ENCODE peak calls at places on chromosomes 16 and 17, in eight cellular contexts. One of them, this sample, is unnamed.

GRCh38 chr17:8630227-8630801 is at the start of gene MYH10:
- DNase-seq in heart left ventricle: no peak
- DNase-seq in Panc1: no peak
- DNase-seq in K562: peak
- DNase-seq in colonic mucosa: no peak
- DNase-seq in effector memory CD4-positive, alpha-beta T cell: no peak
- DNase-seq in breast epithelium: no peak
- DNase-seq in A549: no peak
- DNase-seq in this sample: no peak

GRCh38 chr17:78143214-78144145 is 2.7 kb upstream of the C17orf99 start:
- DNase-seq in A549: no peak
- DNase-seq in heart left ventricle: no peak
- DNase-seq in Panc1: no peak
- DNase-seq in colonic mucosa: no peak
- DNase-seq in breast epithelium: no peak
- DNase-seq in K562: no peak
- DNase-seq in effector memory CD4-positive, alpha-beta T cell: no peak
- DNase-seq in this sample: no peak

GRCh38 chr16:53821487-53821886 is 117.5 kb downstream of the FTO start:
- DNase-seq in A549: no peak
- DNase-seq in colonic mucosa: no peak
- DNase-seq in effector memory CD4-positive, alpha-beta T cell: no peak
- DNase-seq in K562: no peak
- DNase-seq in Panc1: no peak
- DNase-seq in breast epithelium: no peak
- DNase-seq in heart left ventricle: no peak
- DNase-seq in this sample: no peak

GRCh38 chr16:3938843-3939624 is 58.5 kb upstream of the CREBBP start:
- DNase-seq in K562: peak
- DNase-seq in colonic mucosa: peak
- DNase-seq in Panc1: no peak
- DNase-seq in effector memory CD4-positive, alpha-beta T cell: peak
- DNase-seq in heart left ventricle: peak
- DNase-seq in A549: peak
- DNase-seq in breast epithelium: no peak
- DNase-seq in this sample: no peak

GRCh38 chr17:28554565-28554964 is 2.1 kb upstream of the UNC119 start:
- DNase-seq in effector memory CD4-positive, alpha-beta T cell: no peak
- DNase-seq in Panc1: no peak
- DNase-seq in heart left ventricle: no peak
- DNase-seq in A549: no peak
- DNase-seq in K562: no peak
- DNase-seq in breast epithelium: no peak
- DNase-seq in colonic mucosa: no peak
- DNase-seq in this sample: no peak

GRCh38 chr17:64009571-64010402 is 10.6 kb downstream of the ICAM2 start:
- DNase-seq in breast epithelium: no peak
- DNase-seq in heart left ventricle: no peak
- DNase-seq in colonic mucosa: peak
- DNase-seq in A549: no peak
- DNase-seq in effector memory CD4-positive, alpha-beta T cell: no peak
- DNase-seq in Panc1: no peak
- DNase-seq in K562: no peak
- DNase-seq in this sample: no peak

GRCh38 chr16:4067262-4068001 is 48.8 kb downstream of the ADCY9 start:
- DNase-seq in effector memory CD4-positive, alpha-beta T cell: no peak
- DNase-seq in K562: no peak
- DNase-seq in breast epithelium: no peak
- DNase-seq in A549: no peak
- DNase-seq in Panc1: no peak
- DNase-seq in heart left ventricle: no peak
- DNase-seq in colonic mucosa: no peak
- DNase-seq in this sample: no peak

GRCh38 chr16:89658221-89658879 is 714 bp downstream of the SPATA33 start:
- DNase-seq in breast epithelium: no peak
- DNase-seq in colonic mucosa: peak
- DNase-seq in A549: no peak
- DNase-seq in effector memory CD4-positive, alpha-beta T cell: no peak
- DNase-seq in Panc1: no peak
- DNase-seq in K562: peak
- DNase-seq in heart left ventricle: no peak
- DNase-seq in this sample: no peak

GRCh38 chr16:78275420-78275819 is 176.0 kb downstream of the WWOX start:
- DNase-seq in Panc1: no peak
- DNase-seq in K562: no peak
- DNase-seq in A549: no peak
- DNase-seq in breast epithelium: no peak
- DNase-seq in heart left ventricle: no peak
- DNase-seq in effector memory CD4-positive, alpha-beta T cell: no peak
- DNase-seq in colonic mucosa: no peak
- DNase-seq in this sample: no peak

GRCh38 chr17:64202683-64203430 is 60.2 kb downstream of the TEX2 start:
- DNase-seq in colonic mucosa: no peak
- DNase-seq in A549: no peak
- DNase-seq in heart left ventricle: no peak
- DNase-seq in K562: no peak
- DNase-seq in effector memory CD4-positive, alpha-beta T cell: no peak
- DNase-seq in breast epithelium: no peak
- DNase-seq in Panc1: no peak
- DNase-seq in this sample: no peak

GRCh38 chr17:17685775-17686291 is 4.6 kb downstream of the RAI1 start:
- DNase-seq in breast epithelium: no peak
- DNase-seq in colonic mucosa: peak
- DNase-seq in Panc1: no peak
- DNase-seq in effector memory CD4-positive, alpha-beta T cell: no peak
- DNase-seq in K562: no peak
- DNase-seq in A549: peak
- DNase-seq in heart left ventricle: no peak
- DNase-seq in this sample: peak

GRCh38 chr16:35689764-35690163 is 2230.4 kb downstream of the TP53TG3F start:
- DNase-seq in Panc1: no peak
- DNase-seq in colonic mucosa: no peak
- DNase-seq in A549: no peak
- DNase-seq in effector memory CD4-positive, alpha-beta T cell: no peak
- DNase-seq in breast epithelium: no peak
- DNase-seq in K562: no peak
- DNase-seq in heart left ventricle: no peak
- DNase-seq in this sample: no peak

GRCh38 chr16:27980919-27981670 is 82.4 kb downstream of the GSG1L start:
- DNase-seq in A549: no peak
- DNase-seq in breast epithelium: no peak
- DNase-seq in Panc1: no peak
- DNase-seq in heart left ventricle: no peak
- DNase-seq in K562: no peak
- DNase-seq in effector memory CD4-positive, alpha-beta T cell: no peak
- DNase-seq in colonic mucosa: no peak
- DNase-seq in this sample: no peak

GRCh38 chr17:8393470-8394231 is 4.0 kb downstream of the RNF222 start:
- DNase-seq in heart left ventricle: no peak
- DNase-seq in A549: no peak
- DNase-seq in Panc1: no peak
- DNase-seq in K562: no peak
- DNase-seq in breast epithelium: no peak
- DNase-seq in colonic mucosa: peak
- DNase-seq in effector memory CD4-positive, alpha-beta T cell: peak
- DNase-seq in this sample: no peak

GRCh38 chr16:67579686-67580085 is 17.4 kb downstream of the CTCF start:
- DNase-seq in breast epithelium: no peak
- DNase-seq in effector memory CD4-positive, alpha-beta T cell: no peak
- DNase-seq in Panc1: no peak
- DNase-seq in K562: no peak
- DNase-seq in colonic mucosa: no peak
- DNase-seq in heart left ventricle: no peak
- DNase-seq in A549: no peak
- DNase-seq in this sample: no peak

GRCh38 chr17:12691173-12691572 is 25.5 kb downstream of the MYOCD start:
- DNase-seq in effector memory CD4-positive, alpha-beta T cell: no peak
- DNase-seq in breast epithelium: no peak
- DNase-seq in Panc1: no peak
- DNase-seq in A549: no peak
- DNase-seq in K562: no peak
- DNase-seq in colonic mucosa: no peak
- DNase-seq in heart left ventricle: no peak
- DNase-seq in this sample: no peak

DNA sequence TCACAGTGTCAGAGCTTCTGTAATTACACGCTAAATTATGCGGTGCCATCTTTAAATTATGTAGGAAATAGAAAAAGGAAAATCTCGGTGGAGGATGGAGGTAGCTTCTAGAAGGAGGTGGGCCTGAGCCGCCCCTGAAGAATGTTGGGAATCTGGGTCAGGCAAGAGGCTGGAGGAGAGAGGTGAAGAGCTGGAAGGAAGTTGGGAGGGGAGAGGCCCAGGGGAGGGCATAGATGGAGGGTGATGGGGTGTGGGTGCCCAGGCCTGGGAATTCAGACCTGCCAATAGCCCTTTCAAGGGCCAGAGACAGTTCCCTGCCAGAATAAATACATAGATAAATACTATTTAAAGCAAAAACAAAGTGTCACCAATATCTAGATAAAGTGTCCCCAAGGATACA is 415.0 kb upstream of the HSBP1 start:
- DNase-seq in heart left ventricle: no peak
- DNase-seq in Panc1: no peak
- DNase-seq in K562: no peak
- DNase-seq in A549: no peak
- DNase-seq in colonic mucosa: no peak
- DNase-seq in effector memory CD4-positive, alpha-beta T cell: no peak
- DNase-seq in breast epithelium: no peak
- DNase-seq in this sample: no peak
- H3K27ac ChIP-seq in heart left ventricle: no peak
- H3K27ac ChIP-seq in Panc1: no peak
- H3K27ac ChIP-seq in K562: no peak
- H3K27ac ChIP-seq in A549: no peak
- H3K27ac ChIP-seq in colonic mucosa: no peak
- H3K27ac ChIP-seq in effector memory CD4-positive, alpha-beta T cell: no peak
- H3K27ac ChIP-seq in breast epithelium: no peak
- H3K27ac ChIP-seq in this sample: no peak

GRCh38 chr16:48495303-48495702 is 110.1 kb upstream of the SIAH1 start:
- DNase-seq in colonic mucosa: no peak
- DNase-seq in breast epithelium: no peak
- DNase-seq in heart left ventricle: no peak
- DNase-seq in Panc1: no peak
- DNase-seq in A549: no peak
- DNase-seq in effector memory CD4-positive, alpha-beta T cell: no peak
- DNase-seq in K562: no peak
- DNase-seq in this sample: no peak

GRCh38 chr16:48497932-48498760 is 111.8 kb downstream of the N4BP1 start:
- DNase-seq in breast epithelium: no peak
- DNase-seq in Panc1: no peak
- DNase-seq in effector memory CD4-positive, alpha-beta T cell: no peak
- DNase-seq in colonic mucosa: peak
- DNase-seq in A549: no peak
- DNase-seq in K562: no peak
- DNase-seq in heart left ventricle: no peak
- DNase-seq in this sample: no peak

GRCh38 chr16:48498761-48499600 is 111.0 kb downstream of the N4BP1 start:
- DNase-seq in Panc1: no peak
- DNase-seq in colonic mucosa: peak
- DNase-seq in heart left ventricle: no peak
- DNase-seq in breast epithelium: peak
- DNase-seq in A549: no peak
- DNase-seq in K562: no peak
- DNase-seq in effector memory CD4-positive, alpha-beta T cell: no peak
- DNase-seq in this sample: no peak

GRCh38 chr16:48496571-48497095 is 111.4 kb upstream of the SIAH1 start:
- DNase-seq in effector memory CD4-positive, alpha-beta T cell: no peak
- DNase-seq in A549: no peak
- DNase-seq in Panc1: no peak
- DNase-seq in breast epithelium: no peak
- DNase-seq in K562: no peak
- DNase-seq in heart left ventricle: no peak
- DNase-seq in colonic mucosa: no peak
- DNase-seq in this sample: no peak

DNA sequence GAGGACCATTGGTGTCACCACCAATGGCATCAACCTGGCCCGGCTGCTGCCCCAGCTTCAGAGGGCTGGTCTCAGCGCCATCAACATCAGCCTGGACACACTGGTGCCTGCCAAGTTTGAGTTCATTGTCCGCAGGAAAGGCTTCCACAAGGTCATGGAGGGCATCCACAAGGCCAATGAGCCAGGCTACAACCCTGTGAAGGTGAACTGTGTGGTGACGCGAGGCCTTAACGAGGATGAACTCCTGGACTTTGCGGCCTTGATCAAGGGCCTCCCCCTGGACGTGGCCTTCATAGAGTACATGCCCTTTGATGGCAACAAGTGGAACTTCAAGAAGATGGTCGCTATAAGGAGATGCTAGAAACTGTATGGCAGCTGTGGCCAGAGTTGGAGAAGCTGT is 111.9 kb upstream of the SIAH1 start:
- DNase-seq in colonic mucosa: peak
- DNase-seq in Panc1: no peak
- DNase-seq in K562: no peak
- DNase-seq in effector memory CD4-positive, alpha-beta T cell: no peak
- DNase-seq in A549: no peak
- DNase-seq in heart left ventricle: no peak
- DNase-seq in breast epithelium: no peak
- DNase-seq in this sample: no peak
- H3K27ac ChIP-seq in colonic mucosa: no peak
- H3K27ac ChIP-seq in Panc1: no peak
- H3K27ac ChIP-seq in K562: no peak
- H3K27ac ChIP-seq in effector memory CD4-positive, alpha-beta T cell: no peak
- H3K27ac ChIP-seq in A549: no peak
- H3K27ac ChIP-seq in heart left ventricle: no peak
- H3K27ac ChIP-seq in breast epithelium: no peak
- H3K27ac ChIP-seq in this sample: no peak

DNA sequence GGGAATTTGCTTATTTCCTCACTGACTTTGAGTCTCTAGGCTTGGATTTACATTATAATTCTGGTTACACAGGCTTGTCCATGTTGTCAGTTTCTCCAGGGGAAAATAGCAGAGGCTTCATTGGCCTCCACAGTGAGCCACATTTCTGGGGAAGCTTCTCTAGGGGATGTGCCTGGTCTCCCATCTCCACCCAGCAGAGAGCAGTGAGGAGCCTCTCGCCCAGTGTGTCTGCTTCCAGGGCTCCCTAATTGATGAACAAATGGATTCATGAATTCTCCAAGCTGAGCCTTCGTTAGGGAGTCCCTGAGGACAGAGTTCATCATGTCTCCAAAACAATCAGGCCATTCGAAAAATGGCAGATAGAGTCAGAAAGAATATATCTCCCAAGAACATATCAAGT is 162.3 kb upstream of the TOX3 start:
- DNase-seq in heart left ventricle: no peak
- DNase-seq in colonic mucosa: no peak
- DNase-seq in A549: no peak
- DNase-seq in Panc1: no peak
- DNase-seq in effector memory CD4-positive, alpha-beta T cell: no peak
- DNase-seq in K562: no peak
- DNase-seq in breast epithelium: no peak
- DNase-seq in this sample: no peak
- H3K27ac ChIP-seq in heart left ventricle: no peak
- H3K27ac ChIP-seq in colonic mucosa: no peak
- H3K27ac ChIP-seq in A549: no peak
- H3K27ac ChIP-seq in Panc1: no peak
- H3K27ac ChIP-seq in effector memory CD4-positive, alpha-beta T cell: no peak
- H3K27ac ChIP-seq in K562: no peak
- H3K27ac ChIP-seq in breast epithelium: no peak
- H3K27ac ChIP-seq in this sample: no peak

DNA sequence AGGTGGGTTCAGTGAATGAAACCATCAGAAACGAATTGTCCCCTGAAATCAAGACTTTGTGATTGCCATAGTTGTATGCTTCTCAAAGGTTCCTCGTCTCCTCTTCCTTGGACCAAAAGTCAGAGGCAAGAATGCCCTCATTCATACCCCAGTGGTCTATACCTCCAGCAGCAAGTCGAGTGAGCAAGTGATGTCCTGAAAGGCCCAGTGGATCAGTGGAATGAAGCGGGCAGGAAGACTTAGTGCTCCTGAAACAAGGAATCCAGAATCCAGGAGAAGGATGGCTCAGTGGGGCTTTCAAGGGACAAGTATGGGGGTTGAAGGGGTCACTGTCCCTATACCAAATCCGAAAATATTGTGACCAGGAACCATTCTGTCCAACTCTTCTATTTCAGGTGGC is 5.3 kb upstream of the ERBB2 start:
- DNase-seq in A549: no peak
- DNase-seq in colonic mucosa: no peak
- DNase-seq in breast epithelium: no peak
- DNase-seq in heart left ventricle: no peak
- DNase-seq in K562: no peak
- DNase-seq in effector memory CD4-positive, alpha-beta T cell: no peak
- DNase-seq in Panc1: no peak
- DNase-seq in this sample: no peak
- H3K27ac ChIP-seq in A549: no peak
- H3K27ac ChIP-seq in colonic mucosa: no peak
- H3K27ac ChIP-seq in breast epithelium: no peak
- H3K27ac ChIP-seq in heart left ventricle: no peak
- H3K27ac ChIP-seq in K562: no peak
- H3K27ac ChIP-seq in effector memory CD4-positive, alpha-beta T cell: no peak
- H3K27ac ChIP-seq in Panc1: no peak
- H3K27ac ChIP-seq in this sample: no peak

This sample was measured in HCT116.